ENCODE peak calls at places on chromosomes 16 and 17, in seven cellular contexts. D, L, Z, B, M, Q and H are unnamed samples.

GRCh38 chr17:63369233-63369632 is 76.9 kb downstream of the CYB561 start:
- DNase-seq in Z (no peak), L (no peak), Q (no peak), M (no peak), D (no peak), B (no peak), H (no peak)

GRCh38 chr16:2486645-2487516 is 12.0 kb downstream of the TBC1D24 start:
- DNase-seq in L (peak; percentile 82), M (peak; percentile 50), B (peak; percentile 65), Z (peak; percentile 42), D (peak; percentile 42), Q (peak; percentile 76), H (peak; percentile 77)

GRCh38 chr16:87129771-87130170 is 187.4 kb downstream of the C16orf95 start:
- DNase-seq in Q (no peak), D (no peak), B (no peak), L (no peak), M (no peak), Z (no peak), H (no peak)

GRCh38 chr16:85168732-85169256 is 56.5 kb upstream of the CIBAR2 start:
- DNase-seq in B (no peak), M (no peak), L (no peak), Q (peak; percentile 76), D (peak; percentile 51), Z (no peak), H (no peak)

GRCh38 chr17:65531508-65532431 is 29.7 kb downstream of the AXIN2 start:
- DNase-seq in M (no peak), Z (no peak), L (no peak), D (no peak), Q (no peak), B (no peak), H (no peak)

GRCh38 chr16:50509521-50510341 is 38.5 kb upstream of the NKD1 start:
- DNase-seq in M (peak; percentile 35), Z (no peak), L (peak; percentile 12), D (peak; percentile 30), B (peak; percentile 35), Q (no peak), H (peak; percentile 22)

GRCh38 chr17:38558751-38559024 is 47.1 kb downstream of the SRCIN1 start:
- DNase-seq in L (no peak), Q (no peak), Z (no peak), D (no peak), B (no peak), M (no peak), H (no peak)

GRCh38 chr17:55433629-55434422 is 12.2 kb upstream of the MMD start:
- DNase-seq in D (no peak), Z (no peak), Q (no peak), M (no peak), L (no peak), B (no peak), H (no peak)

GRCh38 chr16:82185012-82185411 is 15.0 kb upstream of the MPHOSPH6 start:
- DNase-seq in M (no peak), B (no peak), Z (no peak), L (no peak), Q (no peak), D (peak; percentile 54), H (no peak)

GRCh38 chr16:85413713-85414663 is 199.1 kb upstream of the GSE1 start:
- DNase-seq in D (no peak), B (no peak), Q (peak; percentile 2), L (no peak), Z (no peak), M (peak; percentile 14), H (no peak)

GRCh38 chr17:9021158-9021984 is at the start of gene NTN1:
- DNase-seq in Z (peak; percentile 57), B (peak; percentile 34), Q (no peak), D (no peak), M (peak; percentile 25), L (peak; percentile 17), H (peak; percentile 47)

GRCh38 chr17:7249830-7250229 is 1.7 kb downstream of the CTDNEP1 start:
- DNase-seq in L (no peak), Q (no peak), Z (no peak), B (no peak), M (peak; percentile 52), D (no peak), H (no peak)

GRCh38 chr16:17101646-17102045 is 369.1 kb downstream of the XYLT1 start:
- DNase-seq in L (peak; percentile 10), M (peak; percentile 40), D (no peak), B (no peak), Z (no peak), Q (no peak), H (no peak)

GRCh38 chr17:82237083-82237745 is 8.4 kb downstream of the SLC16A3 start:
- DNase-seq in Z (no peak), B (no peak), Q (no peak), M (no peak), D (peak; percentile 12), L (no peak), H (no peak)

GRCh38 chr16:3188925-3189825 is 1.2 kb downstream of the OR1F1 start:
- DNase-seq in D (peak; percentile 52), B (peak; percentile 12), M (no peak), Q (peak; percentile 43), L (peak; percentile 35), Z (no peak), H (no peak)

GRCh38 chr17:15882777-15883176 is 62.2 kb upstream of the ADORA2B start:
- DNase-seq in L (no peak), D (no peak), Z (no peak), M (no peak), B (no peak), Q (no peak), H (no peak)

GRCh38 chr16:86133847-86134375 is 234.9 kb downstream of the IRF8 start:
- DNase-seq in Q (no peak), D (no peak), Z (no peak), B (no peak), M (no peak), L (no peak), H (no peak)

GRCh38 chr16:22948058-22948602 is 134.2 kb downstream of the HS3ST2 start:
- DNase-seq in Z (no peak), M (no peak), B (no peak), L (no peak), Q (peak; percentile 13), D (no peak), H (no peak)

GRCh38 chr17:51703364-51704341 is 443.3 kb downstream of the UTP18 start:
- DNase-seq in M (no peak), L (no peak), B (no peak), D (no peak), Z (no peak), Q (no peak), H (no peak)

GRCh38 chr17:57317016-57317415 is 60.7 kb downstream of the MSI2 start:
- DNase-seq in Q (no peak), B (no peak), Z (no peak), L (no peak), M (no peak), D (no peak), H (no peak)

GRCh38 chr16:49855822-49856740 is at the start of gene ZNF423:
- DNase-seq in Q (no peak), B (no peak), L (no peak), D (no peak), M (no peak), Z (no peak), H (no peak)

GRCh38 chr16:50547340-50547865 is 793 bp upstream of the NKD1 start:
- DNase-seq in D (no peak), B (peak; percentile 80), Q (peak; percentile 32), Z (peak; percentile 21), M (peak; percentile 46), L (peak; percentile 53), H (peak; percentile 87)

GRCh38 chr16:89363621-89364393 is 126.6 kb downstream of the ANKRD11 start:
- DNase-seq in L (no peak), D (no peak), Z (no peak), B (peak; percentile 39), M (no peak), Q (no peak), H (no peak)

GRCh38 chr17:77999413-78000173 is 41.1 kb downstream of the TNRC6C start:
- DNase-seq in D (no peak), L (no peak), M (no peak), Z (no peak), B (no peak), Q (no peak), H (no peak)

GRCh38 chr16:30041841-30042240 is 10.8 kb upstream of the TLCD3B start:
- DNase-seq in M (peak; percentile 39), L (no peak), Q (no peak), Z (no peak), B (no peak), D (peak; percentile 25), H (no peak)

GRCh38 chr16:9092282-9092962 is 978 bp downstream of the HAPSTR1 start:
- DNase-seq in Q (no peak), Z (no peak), D (no peak), M (peak; percentile 52), L (peak; percentile 23), B (peak; percentile 68), H (peak; percentile 57)

GRCh38 chr17:6085812-6086211 is 15.6 kb downstream of the WSCD1 start:
- DNase-seq in L (no peak), Z (no peak), Q (no peak), M (no peak), B (no peak), D (no peak), H (no peak)

GRCh38 chr17:7932949-7933348 is 943 bp downstream of the CNTROB start:
- DNase-seq in M (peak; percentile 62), D (peak; percentile 43), Z (no peak), L (no peak), Q (no peak), B (no peak), H (no peak)

GRCh38 chr17:39144414-39144813 is 7.0 kb downstream of the PLXDC1 start:
- DNase-seq in D (peak; percentile 91), Q (peak; percentile 91), L (peak; percentile 53), B (no peak), M (no peak), Z (no peak), H (no peak)

GRCh38 chr17:76720211-76720610 is 6.2 kb downstream of the JMJD6 start:
- DNase-seq in B (no peak), M (no peak), Z (no peak), L (no peak), D (no peak), Q (no peak), H (no peak)

GRCh38 chr16:86306811-86307517 is 203.4 kb upstream of the FOXF1 start:
- DNase-seq in M (no peak), Q (no peak), B (no peak), Z (no peak), L (no peak), D (no peak), H (no peak)

GRCh38 chr16:65934443-65934842 is 432.0 kb upstream of the CDH5 start:
- DNase-seq in Q (no peak), L (no peak), Z (no peak), M (no peak), B (no peak), D (no peak), H (no peak)

GRCh38 chr16:12097523-12098428 is 121.2 kb downstream of the SNX29 start:
- DNase-seq in L (peak; percentile 81), Q (peak; percentile 18), M (no peak), B (no peak), D (peak; percentile 15), Z (no peak), H (no peak)

GRCh38 chr17:60729854-60730253 is 52.2 kb downstream of the BCAS3 start:
- DNase-seq in L (no peak), D (no peak), B (no peak), Q (no peak), M (no peak), Z (no peak), H (no peak)